ENCODE peak calls at places on chromosome 22, in five cellular contexts. V is IMR-90, U is neuronal stem cell, A is H1, T is mesenchymal stem cell. S is an unnamed sample.

GRCh38 chr22:46998346-46998745 is 235.9 kb downstream of the TBC1D22A start:
- DNase-seq in A (no peak), V (no peak), U (no peak), T (no peak), S (no peak)

GRCh38 chr22:25722223-25723015 is 19.6 kb upstream of the MYO18B start:
- DNase-seq in A (no peak), V (no peak), T (no peak), U (no peak), S (no peak)

GRCh38 chr22:25085930-25086901 is 113.4 kb upstream of the CRYBB3 start:
- DNase-seq in T (peak), A (no peak), U (no peak), V (no peak), S (no peak)

GRCh38 chr22:32619614-32620426 is 145.2 kb downstream of the FBXO7 start:
- DNase-seq in A (no peak), V (peak), T (peak), U (no peak), S (no peak)

GRCh38 chr22:21816787-21817496 is 50.5 kb downstream of the MAPK1 start:
- DNase-seq in A (no peak), T (peak), V (peak), U (no peak), S (no peak)

GRCh38 chr22:43298062-43298801 is 44.9 kb downstream of the SCUBE1 start:
- DNase-seq in A (no peak), U (no peak), T (no peak), V (no peak), S (no peak)

GRCh38 chr22:49723478-49724029 is 104.1 kb downstream of the BRD1 start:
- DNase-seq in U (no peak), V (no peak), A (no peak), T (no peak), S (no peak)

GRCh38 chr22:43592470-43592869 is 180.7 kb downstream of the MPPED1 start:
- DNase-seq in U (peak), V (peak), A (no peak), T (no peak), S (peak)

GRCh38 chr22:23404689-23405365 is 175.3 kb downstream of the IGLL1 start:
- DNase-seq in A (no peak), T (peak), V (peak), U (peak), S (peak)

GRCh38 chr22:48118654-48119053 is 1356.2 kb downstream of the TBC1D22A start:
- DNase-seq in T (no peak), A (no peak), V (no peak), U (no peak), S (no peak)

GRCh38 chr22:25492950-25493790 is 71.3 kb upstream of the GRK3 start:
- DNase-seq in A (no peak), V (no peak), T (no peak), U (no peak), S (no peak)

GRCh38 chr22:28917747-28918543 is 34.6 kb downstream of the ZNRF3 start:
- DNase-seq in V (peak), A (no peak), T (peak), U (peak), S (no peak)

GRCh38 chr22:43754176-43754575 is 57.9 kb downstream of the EFCAB6 start:
- DNase-seq in U (no peak), V (no peak), A (no peak), T (no peak), S (no peak)

GRCh38 chr22:27129266-27129665 is 471.9 kb downstream of the MIAT start:
- DNase-seq in T (peak), V (peak), U (no peak), A (no peak), S (no peak)

GRCh38 chr22:18057568-18058209 is 20.1 kb upstream of the PEX26 start:
- DNase-seq in T (peak), U (no peak), A (no peak), V (peak), S (no peak)

GRCh38 chr22:23119492-23120414 is 22.0 kb downstream of the RSPH14 start:
- DNase-seq in T (no peak), A (no peak), V (no peak), U (no peak), S (no peak)

GRCh38 chr22:42825796-42826195 is 31.3 kb downstream of the ARFGAP3 start:
- DNase-seq in A (no peak), U (no peak), V (no peak), T (no peak), S (no peak)

GRCh38 chr22:46845281-46846153 is 83.1 kb downstream of the TBC1D22A start:
- DNase-seq in A (no peak), U (no peak), V (peak), T (peak), S (no peak)

DNA sequence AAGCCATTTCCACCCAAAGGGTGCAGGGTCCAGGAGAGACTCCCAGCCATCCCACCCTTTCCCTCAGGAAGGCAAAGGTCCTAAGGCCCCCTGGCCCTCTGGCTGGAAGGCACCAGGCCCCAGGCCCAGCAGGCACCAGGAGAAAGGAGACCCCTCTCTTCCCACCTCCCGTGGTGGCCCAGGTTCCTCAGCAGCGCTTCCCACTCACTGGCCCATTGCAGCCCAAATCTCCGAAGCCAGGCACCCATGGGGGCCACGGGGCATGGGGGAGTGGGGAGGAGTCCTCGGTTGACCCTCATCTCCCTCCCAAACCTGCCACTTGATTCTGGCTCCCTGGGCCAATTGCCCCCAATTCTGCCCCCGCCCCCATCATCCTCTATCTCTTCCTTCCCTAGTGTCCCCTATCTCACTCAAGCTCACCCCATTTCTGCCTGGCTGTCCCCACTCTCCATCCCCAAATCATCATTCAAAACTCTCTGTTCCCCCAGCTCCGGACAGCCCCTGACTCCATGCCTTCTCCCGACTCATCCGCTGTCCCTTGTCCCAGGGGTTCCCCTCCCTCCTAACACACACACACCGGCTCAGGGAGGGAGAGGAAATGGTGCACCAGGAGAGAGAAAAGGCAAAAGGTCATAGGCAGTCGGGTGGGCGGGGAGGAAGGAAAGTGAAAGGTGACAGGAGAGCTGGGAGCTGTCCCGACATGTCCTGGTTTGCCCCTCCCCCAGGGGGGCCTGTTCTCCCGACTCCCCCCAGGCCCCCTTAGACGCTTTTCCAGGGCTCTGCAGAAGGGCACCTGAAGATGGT is 1.2 kb downstream of the LIF start:
- DNase-seq in T (no peak), A (no peak), U (no peak), V (no peak), S (peak)
- H3K14ac ChIP-seq in T (peak), A (no peak), U (no peak), V (peak), S (no peak)

DNA sequence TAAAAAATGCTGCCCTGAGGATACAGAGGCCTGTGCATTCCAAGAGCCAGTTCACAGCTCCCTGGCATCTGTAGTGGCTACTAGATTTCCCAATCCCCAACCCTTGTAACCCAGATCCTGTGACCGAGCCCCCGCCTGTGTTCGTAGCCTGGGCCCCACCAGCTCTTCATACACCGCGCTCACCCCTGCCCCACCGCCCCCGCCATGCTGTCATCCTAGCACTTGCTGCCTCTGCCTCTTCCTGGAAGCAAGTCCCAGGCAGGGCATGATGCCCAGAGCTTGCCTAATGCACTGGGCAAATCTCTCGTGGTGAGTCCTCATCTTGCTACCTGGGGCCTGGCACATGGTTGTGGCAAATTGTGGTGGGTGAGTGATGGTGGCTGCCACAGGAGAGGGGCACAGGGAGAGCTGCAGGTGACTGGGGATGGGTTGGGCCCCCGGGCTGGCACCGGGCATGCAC is 7.1 kb downstream of the MGAT3 start:
- DNase-seq in U (no peak), V (no peak), T (no peak), A (no peak), S (no peak)
- H3K14ac ChIP-seq in U (no peak), V (no peak), T (no peak), A (no peak), S (no peak)

GRCh38 chr22:34946339-34946985 is 119.5 kb upstream of the ISX start:
- DNase-seq in V (no peak), A (no peak), U (no peak), T (no peak), S (no peak)

GRCh38 chr22:34950480-34950879 is 115.5 kb upstream of the ISX start:
- DNase-seq in U (no peak), V (no peak), A (no peak), T (no peak), S (peak)

DNA sequence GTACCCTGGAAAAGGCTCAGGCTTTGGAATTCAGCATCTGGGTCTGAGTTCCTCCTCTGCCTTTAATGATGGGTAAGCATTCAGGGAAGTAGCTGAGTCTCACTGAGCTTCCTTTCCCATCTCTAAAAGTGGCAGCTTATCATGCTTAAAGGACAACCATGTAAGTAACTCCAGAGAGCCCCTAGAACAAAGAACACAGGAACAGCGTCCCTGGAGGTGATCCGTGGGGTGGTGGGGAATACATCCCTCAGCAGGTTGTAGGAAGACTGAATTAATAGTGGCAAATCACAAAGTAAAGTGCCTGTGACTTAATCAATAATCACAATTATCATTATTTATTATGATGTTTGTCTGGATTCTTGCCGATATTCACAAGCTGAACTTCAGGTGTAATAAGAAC is 114.7 kb upstream of the ISX start:
- DNase-seq in V (no peak), U (no peak), T (no peak), A (no peak), S (no peak)
- H3K14ac ChIP-seq in V (no peak), U (no peak), T (no peak), A (no peak), S (no peak)

GRCh38 chr22:20319041-20319744 is 667 bp downstream of the DGCR6L start:
- DNase-seq in A (no peak), V (no peak), T (peak), U (no peak), S (peak)
- H3K14ac ChIP-seq in A (no peak), V (no peak), T (peak), U (no peak), S (no peak)

GRCh38 chr22:45194686-45195085 is 31.0 kb downstream of the NUP50 start:
- DNase-seq in T (no peak), V (no peak), U (no peak), A (no peak), S (no peak)
- H3K14ac ChIP-seq in T (no peak), V (no peak), U (no peak), A (no peak), S (no peak)

S was measured in H9.